ENCODE peak calls at places on chromosomes 4 and X, in seven cellular contexts. U is ovary, N is psoas muscle, J is mammary epithelial cell, T is OCI-LY7, E is lung, I is astrocyte of the spinal cord. Y is an unnamed sample.

GRCh38 chr4:4714330-4714729 is 145.1 kb upstream of the MSX1 start:
- DNase-seq in E (no peak), I (peak), J (no peak), U (no peak), N (no peak), T (no peak), Y (no peak)

GRCh38 chr4:77905651-77906263 is 43.1 kb downstream of the MRPL1 start:
- DNase-seq in T (no peak), U (no peak), N (no peak), E (no peak), I (no peak), J (no peak), Y (no peak)

GRCh38 chr4:85968945-85969830 is 390.7 kb downstream of the MAPK10 start:
- DNase-seq in I (peak), T (peak), U (no peak), N (no peak), J (peak), E (no peak), Y (peak)

GRCh38 chr4:130563185-130563890 is 1467.4 kb downstream of the C4orf33 start:
- DNase-seq in I (peak), U (no peak), T (no peak), N (peak), J (peak), E (peak), Y (peak)

GRCh38 chr4:40409835-40410234 is 74.7 kb downstream of the CHRNA9 start:
- DNase-seq in J (peak), E (no peak), T (no peak), I (peak), N (no peak), U (no peak), Y (peak)

GRCh38 chr4:168812806-168813205 is 197.2 kb downstream of the CBR4 start:
- DNase-seq in U (no peak), I (no peak), J (no peak), E (no peak), T (no peak), N (no peak), Y (no peak)

GRCh38 chr4:6294705-6295421 is 25.2 kb downstream of the WFS1 start:
- DNase-seq in U (no peak), N (no peak), J (no peak), E (no peak), I (no peak), T (no peak), Y (no peak)

GRCh38 chr4:46937493-46937892 is 28.4 kb upstream of the COX7B2 start:
- DNase-seq in I (no peak), T (no peak), N (no peak), J (no peak), U (no peak), E (no peak), Y (peak)

GRCh38 chr4:15293678-15294077 is 134.2 kb upstream of the C1QTNF7 start:
- DNase-seq in J (no peak), N (no peak), T (no peak), U (no peak), E (no peak), I (no peak), Y (no peak)

GRCh38 chr4:59374416-59374815 is 1825.7 kb upstream of the ADGRL3 start:
- DNase-seq in E (no peak), U (no peak), N (no peak), I (no peak), J (no peak), T (no peak), Y (no peak)
- TF ChIP-seq CTCF in E (no peak), U (no peak), N (no peak), I (no peak), J (no peak), T (peak), Y (no peak)

DNA sequence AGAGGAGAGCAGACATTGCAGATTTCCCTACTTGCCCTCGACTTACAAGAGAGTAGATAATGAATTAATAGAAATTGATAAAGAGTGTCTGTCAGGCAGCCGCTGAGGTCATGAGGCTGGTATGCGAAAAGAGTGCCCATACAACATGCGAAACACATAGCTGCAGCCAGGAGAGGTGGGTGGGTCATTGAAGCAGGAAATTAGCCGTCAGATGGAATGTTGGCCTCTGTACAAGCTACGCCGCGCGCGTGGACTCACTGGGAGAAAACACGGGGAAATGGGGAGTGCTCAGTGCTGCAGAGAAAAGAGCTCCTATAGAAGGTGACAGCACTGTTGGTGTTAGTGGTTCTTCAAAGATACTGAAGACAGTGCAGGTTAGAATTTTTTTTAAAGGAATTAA is 125.1 kb downstream of the RAPGEF2 start:
- DNase-seq in I (peak), N (peak), J (peak), U (peak), T (no peak), E (peak), Y (peak)
- H3K4me3 ChIP-seq in I (peak), N (peak), J (peak), U (peak), T (no peak), E (no peak), Y (peak)

GRCh38 chrX:15410430-15410829 is 26.2 kb upstream of the VEGFD start:
- DNase-seq in U (no peak), E (no peak), T (no peak), N (no peak), J (no peak), I (no peak), Y (no peak)

GRCh38 chrX:15418707-15419181 is 34.5 kb upstream of the VEGFD start:
- DNase-seq in J (no peak), N (no peak), U (no peak), T (no peak), I (no peak), E (no peak), Y (no peak)

GRCh38 chrX:15418041-15418706 is 34.0 kb upstream of the VEGFD start:
- DNase-seq in E (no peak), T (no peak), I (no peak), U (no peak), N (no peak), J (no peak), Y (peak)

GRCh38 chrX:15413101-15413500 is 28.9 kb upstream of the VEGFD start:
- DNase-seq in I (no peak), E (no peak), T (no peak), J (no peak), U (no peak), N (no peak), Y (no peak)

DNA sequence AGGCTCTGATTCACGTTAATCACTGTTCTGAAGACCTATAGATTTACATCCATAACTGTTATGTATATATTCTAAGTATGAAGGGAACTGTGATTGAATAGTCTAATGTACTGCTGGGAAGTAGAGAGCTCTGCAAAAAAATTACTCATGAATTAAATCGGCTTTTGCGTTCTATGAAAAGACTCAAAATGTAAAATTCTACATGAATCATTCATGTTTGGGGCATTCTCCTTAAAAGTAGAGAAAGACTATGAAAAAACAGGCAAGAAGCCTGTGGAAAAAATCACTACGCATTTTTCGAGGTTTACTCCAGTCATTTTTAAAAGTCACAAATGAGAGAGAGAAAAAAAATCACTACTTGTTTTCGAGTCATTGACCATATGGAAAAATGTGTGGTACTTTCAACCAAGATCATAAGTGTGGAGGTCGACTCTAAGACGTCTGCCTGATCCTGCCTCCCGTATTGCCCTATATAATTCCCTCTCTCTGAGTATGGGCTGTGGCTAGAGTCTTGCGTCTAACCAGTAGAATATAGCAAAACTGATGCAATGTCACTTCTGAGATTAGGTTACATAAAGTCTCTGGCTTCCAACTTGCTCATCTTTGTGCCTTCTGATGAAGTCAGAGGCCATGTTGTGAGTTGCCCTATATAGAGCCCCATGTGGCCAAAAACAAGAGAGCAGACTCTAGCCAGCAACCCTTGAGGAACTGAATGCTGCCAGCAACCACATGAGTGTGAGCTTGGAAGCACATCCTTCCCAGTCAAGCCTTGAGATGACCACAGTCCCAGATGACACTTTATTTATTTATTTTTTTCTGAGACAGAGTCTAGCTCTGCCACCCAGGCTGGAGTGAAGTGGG is 32.1 kb upstream of the VEGFD start:
- DNase-seq in N (no peak), I (no peak), U (no peak), E (no peak), T (no peak), J (no peak), Y (no peak)
- TF ChIP-seq CTCF in N (no peak), I (no peak), U (no peak), E (no peak), T (no peak), J (no peak), Y (no peak)

DNA sequence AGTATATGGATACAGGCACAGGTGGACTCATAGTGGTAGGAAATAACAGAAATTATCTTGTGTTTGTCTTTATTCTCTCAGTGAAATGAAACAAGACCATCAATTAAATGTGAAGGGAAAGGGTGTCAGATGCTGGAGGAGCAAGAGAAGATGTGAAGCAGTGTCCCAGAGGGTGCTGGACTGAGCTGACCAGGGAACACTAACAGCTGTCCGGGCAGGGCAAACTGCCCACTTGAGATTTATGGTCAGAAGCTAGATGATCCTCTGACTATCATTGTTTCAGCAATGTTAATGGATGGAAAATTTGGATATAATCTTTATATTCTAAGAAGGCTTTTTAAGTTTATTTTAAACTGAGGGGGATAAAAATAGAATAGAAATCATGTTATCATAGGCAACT is 267.2 kb upstream of the SLC7A11 start:
- DNase-seq in T (no peak), N (no peak), U (no peak), E (no peak), J (no peak), I (no peak), Y (no peak)
- H3K4me3 ChIP-seq in T (no peak), N (no peak), U (no peak), E (no peak), J (no peak), I (no peak), Y (no peak)

DNA sequence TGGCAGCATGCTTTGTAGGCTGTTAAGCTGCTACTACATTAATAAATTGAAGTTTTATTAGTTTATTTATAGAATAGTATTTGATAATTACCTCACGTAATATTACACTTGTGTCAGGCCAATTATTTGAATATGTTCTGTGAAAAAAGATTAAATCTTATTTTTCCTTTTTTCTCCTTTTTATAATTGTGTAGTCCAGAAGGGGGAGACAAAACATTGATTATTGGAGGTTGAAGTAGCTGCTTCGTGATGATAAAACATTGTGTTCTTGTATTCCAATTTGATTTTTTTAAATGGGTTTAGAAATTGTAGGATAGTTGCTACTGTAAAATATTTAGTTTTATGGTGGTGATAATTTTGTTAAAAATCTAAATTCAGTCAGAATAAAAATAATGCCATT is 85.7 kb downstream of the DIAPH2 start:
- DNase-seq in T (peak), I (peak), J (no peak), E (no peak), N (no peak), U (no peak), Y (peak)
- TF ChIP-seq CTCF in T (peak), I (peak), J (peak), E (no peak), N (peak), U (peak), Y (peak)

GRCh38 chrX:65971151-65971550 is 68.7 kb downstream of the VSIG4 start:
- DNase-seq in U (no peak), I (no peak), N (no peak), E (no peak), T (no peak), J (no peak), Y (no peak)
- H3K4me3 ChIP-seq in U (no peak), I (no peak), N (no peak), E (no peak), T (no peak), J (peak), Y (no peak)

GRCh38 chr4:1009647-1010521 is 1.5 kb upstream of the FGFRL1 start:
- DNase-seq in J (peak), I (peak), T (peak), U (peak), N (peak), E (peak), Y (peak)
- TF ChIP-seq CTCF in J (no peak), I (peak), T (no peak), U (peak), N (peak), E (no peak), Y (no peak)

DNA sequence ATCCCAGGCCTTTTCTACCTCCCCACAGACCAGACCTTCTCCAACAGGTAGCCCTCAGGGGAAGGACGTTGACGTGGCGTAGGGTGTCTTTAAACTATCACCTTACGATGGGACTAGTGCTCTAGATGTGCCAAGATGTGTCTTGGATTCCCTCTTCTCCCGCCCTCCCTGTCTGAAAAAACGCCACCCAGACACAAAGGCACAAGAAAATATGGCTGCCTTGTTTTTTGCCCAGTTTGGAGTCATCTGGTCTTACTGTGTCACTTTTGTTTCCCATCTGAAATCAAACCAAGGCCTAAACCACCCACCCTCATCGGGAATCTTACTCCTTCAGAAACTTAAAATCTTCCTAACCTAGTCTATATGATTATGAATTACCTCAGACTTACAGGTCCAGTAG is 235.4 kb downstream of the OR13H1 start:
- DNase-seq in N (no peak), E (no peak), J (no peak), T (no peak), I (no peak), U (no peak), Y (no peak)
- H3K4me3 ChIP-seq in N (peak), E (no peak), J (peak), T (no peak), I (no peak), U (no peak), Y (no peak)

DNA sequence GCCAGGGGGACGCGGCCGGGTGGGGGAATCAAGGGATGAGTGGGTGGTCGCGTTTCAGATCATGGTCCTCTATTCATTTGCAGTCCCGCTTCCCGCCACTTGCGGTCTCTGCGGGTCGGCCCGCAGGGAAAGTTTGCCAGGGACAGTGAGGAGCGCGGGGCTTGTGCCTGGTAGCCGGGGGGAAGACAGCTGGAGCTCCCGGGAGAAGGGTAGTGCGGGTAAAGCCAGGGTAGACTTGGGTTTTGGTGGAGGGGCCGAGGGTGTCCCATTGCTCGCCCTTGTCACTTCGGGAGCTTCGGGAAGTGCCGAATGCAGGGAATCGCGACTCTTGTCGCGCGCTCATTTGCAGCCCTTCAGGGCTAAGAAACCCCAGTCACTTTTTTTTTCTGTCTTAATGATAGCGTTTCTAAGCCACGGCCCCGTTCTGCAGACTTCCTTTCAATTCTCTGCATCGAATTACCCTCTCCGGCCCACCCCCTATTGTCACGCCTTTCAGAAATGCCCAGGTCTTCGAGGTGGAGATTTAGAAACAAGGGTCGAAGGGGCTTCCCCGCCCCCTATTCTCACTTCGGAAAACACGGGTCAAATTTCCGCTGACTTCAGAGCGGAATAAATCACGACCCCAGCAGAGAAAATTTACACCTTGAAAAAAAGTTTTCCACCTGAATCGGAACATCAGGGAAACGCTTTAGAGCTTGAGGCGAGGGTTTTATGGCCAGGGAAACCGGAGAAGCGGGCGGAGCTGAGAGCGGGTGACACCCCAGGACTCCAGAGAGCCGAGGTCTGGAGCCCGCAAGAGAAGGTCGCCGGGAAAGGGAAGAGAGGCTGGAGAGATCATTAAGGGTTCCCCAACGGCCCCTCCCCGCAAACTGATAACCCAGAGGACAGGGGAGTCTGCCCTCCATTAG is 1.4 kb downstream of the SHISA3 start:
- DNase-seq in E (no peak), U (no peak), N (peak), I (peak), J (no peak), T (no peak), Y (no peak)
- TF ChIP-seq CTCF in E (no peak), U (no peak), N (no peak), I (no peak), J (no peak), T (no peak), Y (peak)

GRCh38 chrX:6226646-6227444 is 1.8 kb downstream of the NLGN4X start:
- DNase-seq in I (no peak), T (no peak), N (no peak), E (no peak), U (peak), J (no peak), Y (no peak)

GRCh38 chrX:6226053-6226645 is 2.5 kb downstream of the NLGN4X start:
- DNase-seq in N (peak), E (no peak), J (peak), I (peak), T (no peak), U (peak), Y (no peak)

GRCh38 chrX:6223516-6223915 is 5.2 kb downstream of the NLGN4X start:
- DNase-seq in J (no peak), N (no peak), U (no peak), I (no peak), E (no peak), T (no peak), Y (no peak)

GRCh38 chrX:6227445-6227820 is 1.2 kb downstream of the NLGN4X start:
- DNase-seq in U (no peak), E (no peak), N (no peak), J (no peak), I (no peak), T (no peak), Y (no peak)

GRCh38 chrX:6225307-6226052 is 3.2 kb downstream of the NLGN4X start:
- DNase-seq in E (no peak), U (no peak), J (peak), I (no peak), N (no peak), T (no peak), Y (no peak)
- H3K4me3 ChIP-seq in E (no peak), U (peak), J (peak), I (peak), N (no peak), T (no peak), Y (no peak)